ENCODE peak calls at places on chromosome 10, in seven cellular contexts. S, Y, Z, E, U, L and D are unnamed samples.

GRCh38 chr10:128185627-128186026 is 59.4 kb upstream of the MKI67 start:
- DNase-seq in E (no peak), Y (no peak), S (no peak), L (no peak), Z (no peak), U (no peak), D (no peak)

GRCh38 chr10:99841746-99842145 is 59.3 kb downstream of the ABCC2 start:
- DNase-seq in E (no peak), U (no peak), Y (no peak), Z (no peak), L (no peak), S (no peak), D (no peak)

GRCh38 chr10:1256139-1256720 is 200.0 kb downstream of the WDR37 start:
- DNase-seq in U (no peak), E (no peak), Y (no peak), L (no peak), Z (no peak), S (no peak), D (no peak)

GRCh38 chr10:86344281-86344680 is 22.3 kb downstream of the GRID1 start:
- DNase-seq in Y (no peak), U (no peak), E (peak; percentile 27), Z (no peak), L (peak; percentile 3), S (no peak), D (no peak)

GRCh38 chr10:16182688-16183087 is 254.1 kb upstream of the PTER start:
- DNase-seq in Y (peak; percentile 52), S (no peak), Z (no peak), U (no peak), L (no peak), E (peak; percentile 68), D (no peak)

GRCh38 chr10:18797286-18797685 is 138.1 kb downstream of the ARL5B start:
- DNase-seq in L (no peak), S (no peak), U (no peak), Z (no peak), Y (no peak), E (no peak), D (no peak)

GRCh38 chr10:126062132-126063032 is 166.0 kb downstream of the FANK1 start:
- DNase-seq in S (peak; percentile 40), Y (peak; percentile 95), Z (peak; percentile 89), U (peak; percentile 51), E (peak; percentile 95), L (peak; percentile 76), D (peak; percentile 53)

GRCh38 chr10:122617476-122618270 is 57.1 kb downstream of the DMBT1 start:
- DNase-seq in S (no peak), Y (no peak), L (no peak), U (no peak), E (no peak), Z (no peak), D (no peak)

GRCh38 chr10:97334370-97335175 is at the start of gene FRAT2:
- DNase-seq in U (peak; percentile 93), L (peak; percentile 92), Z (peak; percentile 96), Y (peak; percentile 94), S (peak; percentile 94), E (peak; percentile 93), D (peak; percentile 99)
- TF ChIP-seq POLR2A in U (no peak), L (peak; percentile 94), Z (peak; percentile 32), Y (peak; percentile 95), S (peak; percentile 96), E (no peak), D (peak; percentile 14)

DNA sequence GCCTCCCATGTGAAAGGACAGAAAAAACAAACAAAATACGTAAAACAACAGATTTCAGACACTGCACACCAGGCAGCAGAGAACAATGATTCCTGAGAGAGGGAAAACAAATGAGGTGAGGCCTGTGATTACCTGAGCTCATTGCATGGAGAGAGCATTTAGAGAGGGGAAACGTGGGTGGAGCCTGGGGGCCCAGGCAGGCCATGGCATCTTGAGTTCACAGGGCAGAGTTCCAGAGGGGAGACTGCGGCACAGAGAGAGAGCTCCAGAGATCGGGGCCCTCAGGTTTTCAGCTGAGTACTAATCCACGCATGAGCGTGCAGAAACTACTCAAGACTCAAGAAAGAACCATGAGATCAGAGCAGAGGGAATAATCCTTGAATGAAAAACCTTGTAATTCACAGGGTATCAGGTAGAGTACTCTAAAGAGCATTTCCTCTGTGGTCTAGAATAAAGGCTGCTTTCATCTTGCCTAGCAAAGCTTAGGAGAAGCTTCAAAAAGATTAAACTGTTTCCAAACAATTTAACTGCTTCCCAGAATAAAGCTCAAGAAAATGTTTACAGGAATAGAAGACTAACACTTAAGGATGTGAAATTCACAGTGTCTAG is 46.6 kb upstream of the ARHGAP12 start:
- DNase-seq in E (no peak), L (no peak), U (no peak), S (no peak), Z (no peak), Y (no peak), D (no peak)
- TF ChIP-seq POLR2A in E (no peak), L (no peak), U (no peak), S (no peak), Z (no peak), Y (no peak), D (no peak)

GRCh38 chr10:28542728-28543127 is 9.8 kb downstream of the WAC start:
- DNase-seq in E (no peak), Z (no peak), S (no peak), U (no peak), L (no peak), Y (no peak), D (no peak)
- TF ChIP-seq POLR2A in E (no peak), Z (no peak), S (no peak), U (no peak), L (no peak), Y (no peak), D (no peak)

DNA sequence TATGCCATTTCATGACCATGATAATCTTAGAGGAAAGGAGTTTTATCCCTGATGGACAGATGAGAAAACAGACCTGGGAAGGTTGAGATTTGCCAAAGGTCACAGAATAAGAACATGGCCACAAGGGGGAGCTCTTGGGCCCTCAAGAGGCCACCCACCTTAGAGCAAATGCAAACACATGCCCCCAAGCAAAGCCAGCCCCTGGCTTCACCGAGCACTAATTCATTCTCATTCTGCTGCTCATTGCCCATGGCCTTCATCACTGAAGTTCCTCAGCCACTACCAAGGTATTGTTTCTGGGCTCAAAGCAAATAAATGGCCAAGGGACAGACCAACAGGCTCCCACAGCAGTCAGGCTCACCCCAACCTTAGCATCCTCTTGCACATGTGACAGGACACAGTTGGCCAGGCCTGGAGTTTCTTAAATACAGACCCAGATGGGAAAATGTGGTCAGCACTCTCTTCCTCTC is 44.2 kb downstream of the PDLIM1 start:
- DNase-seq in Y (peak; percentile 86), L (peak; percentile 72), Z (peak; percentile 80), E (peak; percentile 84), S (peak; percentile 81), U (peak; percentile 79), D (no peak)
- TF ChIP-seq POLR2A in Y (no peak), L (no peak), Z (no peak), E (no peak), S (no peak), U (no peak), D (no peak)

DNA sequence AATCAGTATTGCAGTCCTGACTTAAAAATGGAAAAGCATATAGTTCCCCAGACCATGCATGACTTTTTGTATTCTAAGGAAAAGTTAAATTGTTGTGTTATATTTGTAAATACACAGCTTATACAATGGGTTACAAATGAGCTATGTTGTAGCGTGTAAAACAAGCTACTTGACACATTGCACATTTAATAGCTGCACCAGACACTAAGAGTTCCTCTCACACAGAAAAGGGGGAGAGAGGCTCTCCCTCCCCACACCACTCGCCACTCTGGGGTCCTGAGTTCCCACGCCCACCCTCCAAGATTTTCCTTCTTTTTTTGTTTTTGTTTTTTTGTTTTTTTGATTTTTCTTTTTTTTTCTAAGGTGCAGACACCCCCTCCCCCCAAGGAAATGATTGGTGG is 6.3 kb downstream of the KLF6 start:
- DNase-seq in U (no peak), S (no peak), Y (peak; percentile 30), E (no peak), Z (no peak), L (no peak), D (no peak)
- TF ChIP-seq POLR2A in U (no peak), S (no peak), Y (no peak), E (no peak), Z (no peak), L (no peak), D (no peak)

GRCh38 chr10:11016959-11017574 is 605 bp upstream of the CELF2 start:
- DNase-seq in E (no peak), S (no peak), L (no peak), Y (no peak), Z (no peak), U (no peak), D (no peak)

GRCh38 chr10:11018830-11019692 is 1.4 kb downstream of the CELF2 start:
- DNase-seq in L (no peak), S (no peak), Z (no peak), E (no peak), Y (no peak), U (no peak), D (no peak)

GRCh38 chr10:11018426-11018818 is 750 bp downstream of the CELF2 start:
- DNase-seq in S (peak; percentile 33), U (no peak), Z (no peak), L (no peak), E (no peak), Y (no peak), D (no peak)

GRCh38 chr10:11015371-11015934 is 2.2 kb upstream of the CELF2 start:
- DNase-seq in E (no peak), U (no peak), S (no peak), L (no peak), Y (no peak), Z (no peak), D (no peak)

GRCh38 chr10:11017575-11018425 is at the start of gene CELF2:
- DNase-seq in L (peak; percentile 43), U (peak; percentile 62), Z (no peak), Y (no peak), S (peak; percentile 82), E (peak; percentile 75), D (no peak)
- TF ChIP-seq POLR2A in L (no peak), U (no peak), Z (no peak), Y (no peak), S (peak; percentile 47), E (peak; percentile 13), D (no peak)

GRCh38 chr10:46264737-46265368 is 21.9 kb upstream of the ANTXRL start:
- DNase-seq in L (no peak), S (no peak), U (peak; percentile 18), E (no peak), Y (no peak), Z (no peak), D (no peak)
- TF ChIP-seq POLR2A in L (no peak), S (no peak), U (no peak), E (no peak), Y (no peak), Z (no peak), D (no peak)

GRCh38 chr10:43606323-43607198 is at the start of gene ZNF485:
- DNase-seq in E (peak; percentile 73), Y (peak; percentile 76), Z (peak; percentile 72), L (peak; percentile 68), S (peak; percentile 69), U (peak; percentile 70), D (peak; percentile 27)
- TF ChIP-seq POLR2A in E (no peak), Y (peak; percentile 48), Z (peak; percentile 73), L (peak; percentile 67), S (peak; percentile 31), U (no peak), D (peak; percentile 83)

DNA sequence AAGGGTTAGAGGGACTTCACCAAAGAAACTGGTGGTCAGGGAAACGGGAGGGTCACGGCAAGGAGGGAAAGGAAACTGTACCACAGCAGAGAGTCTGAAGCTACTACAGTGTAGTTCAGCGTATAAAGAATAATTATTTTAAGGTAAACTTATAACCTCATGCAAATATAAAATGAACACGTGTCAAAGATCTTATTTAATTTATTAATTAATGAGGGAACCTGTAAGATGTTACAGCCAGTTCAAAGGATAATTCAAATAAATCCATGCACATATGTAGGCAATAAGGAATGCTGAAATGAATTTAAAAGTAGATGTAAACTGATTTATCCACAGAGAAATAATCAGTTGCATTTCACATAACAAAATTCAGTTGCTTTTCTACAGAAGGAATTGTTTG is 49.4 kb upstream of the ATRNL1 start:
- DNase-seq in S (no peak), U (no peak), L (no peak), E (no peak), Z (no peak), Y (no peak), D (no peak)
- TF ChIP-seq POLR2A in S (no peak), U (no peak), L (no peak), E (no peak), Z (no peak), Y (no peak), D (no peak)